ENCODE peak calls at places on chromosomes 7 and 10, in five cellular contexts. A, L, O, Z and V are unnamed samples.

GRCh38 chr7:18356195-18356645 is 139.3 kb upstream of the HDAC9 start:
- DNase-seq in A (peak), L (peak), O (no peak), Z (no peak), V (peak)

GRCh38 chr7:23593706-23594105 is 3.5 kb upstream of the CCDC126 start:
- DNase-seq in A (no peak), L (no peak), O (no peak), Z (no peak), V (no peak)

GRCh38 chr7:107898997-107899594 is 8.1 kb downstream of the DLD start:
- DNase-seq in A (no peak), L (no peak), O (no peak), Z (no peak), V (no peak)

GRCh38 chr7:22005151-22005550 is 59.5 kb upstream of the CDCA7L start:
- DNase-seq in A (no peak), L (no peak), O (no peak), Z (no peak), V (no peak)

GRCh38 chr10:14625210-14625621 is 149.5 kb downstream of the FAM107B start:
- DNase-seq in A (no peak), L (no peak), O (no peak), Z (no peak), V (no peak)

GRCh38 chr7:139426258-139427028 is 57.0 kb downstream of the KLRG2 start:
- DNase-seq in A (no peak), L (no peak), O (no peak), Z (no peak), V (no peak)

GRCh38 chr10:10233256-10233655 is 784.4 kb upstream of the CELF2 start:
- DNase-seq in A (peak), L (no peak), O (no peak), Z (no peak), V (peak)

GRCh38 chr7:108515013-108515412 is 10.9 kb downstream of the PNPLA8 start:
- DNase-seq in A (peak), L (no peak), O (no peak), Z (no peak), V (peak)

GRCh38 chr10:60663850-60664249 is 114.4 kb upstream of the CDK1 start:
- DNase-seq in A (no peak), L (no peak), O (no peak), Z (no peak), V (no peak)

GRCh38 chr7:140723002-140723401 is 26.5 kb downstream of the NDUFB2 start:
- DNase-seq in A (no peak), L (no peak), O (no peak), Z (no peak), V (no peak)

GRCh38 chr10:99921948-99922347 is 87.8 kb downstream of the DNMBP start:
- DNase-seq in A (no peak), L (no peak), O (no peak), Z (no peak), V (peak)

GRCh38 chr7:50068850-50069551 is 24.0 kb downstream of the ZPBP start:
- DNase-seq in A (no peak), L (peak), O (no peak), Z (peak), V (peak)

GRCh38 chr10:114095676-114096331 is 52.1 kb downstream of the ADRB1 start:
- DNase-seq in A (no peak), L (no peak), O (no peak), Z (no peak), V (no peak)

GRCh38 chr10:28020993-28021982 is 22.4 kb upstream of the ODAD2 start:
- DNase-seq in A (no peak), L (no peak), O (no peak), Z (no peak), V (peak)

GRCh38 chr7:130275826-130276291 is 9.2 kb downstream of the CPA2 start:
- DNase-seq in A (no peak), L (no peak), O (no peak), Z (no peak), V (no peak)

GRCh38 chr7:131692131-131692960 is 135.9 kb upstream of the PODXL start:
- DNase-seq in A (peak), L (peak), O (no peak), Z (peak), V (peak)

GRCh38 chr10:30155401-30155800 is 96.0 kb upstream of the JCAD start:
- DNase-seq in A (no peak), L (no peak), O (peak), Z (no peak), V (no peak)

GRCh38 chr7:137619181-137619580 is 227.6 kb downstream of the DGKI start:
- DNase-seq in A (no peak), L (no peak), O (no peak), Z (no peak), V (no peak)

GRCh38 chr7:133854739-133855138 is 272.4 kb upstream of the LRGUK start:
- DNase-seq in A (peak), L (peak), O (no peak), Z (no peak), V (peak)

GRCh38 chr10:79628988-79629954 is 18.5 kb downstream of the SFTPA1 start:
- DNase-seq in A (no peak), L (no peak), O (no peak), Z (no peak), V (no peak)

GRCh38 chr7:74354009-74354408 is 64.8 kb downstream of the CLIP2 start:
- DNase-seq in A (no peak), L (no peak), O (no peak), Z (no peak), V (no peak)

GRCh38 chr10:132102717-132103110 is 37.0 kb downstream of the JAKMIP3 start:
- DNase-seq in A (no peak), L (no peak), O (no peak), Z (peak), V (no peak)

GRCh38 chr7:138226001-138226476 is 149.8 kb downstream of the AKR1D1 start:
- DNase-seq in A (peak), L (no peak), O (no peak), Z (no peak), V (no peak)

GRCh38 chr7:157018997-157019591 is 8.6 kb upstream of the MNX1 start:
- DNase-seq in A (no peak), L (peak), O (no peak), Z (peak), V (no peak)

GRCh38 chr7:108613147-108613948 is 43.7 kb downstream of the DNAJB9 start:
- DNase-seq in A (peak), L (peak), O (no peak), Z (no peak), V (peak)

GRCh38 chr7:12434012-12434642 is 30.5 kb upstream of the VWDE start:
- DNase-seq in A (peak), L (peak), O (no peak), Z (no peak), V (peak)

GRCh38 chr10:21402606-21403083 is 122.8 kb downstream of the SKIDA1 start:
- DNase-seq in A (peak), L (no peak), O (no peak), Z (no peak), V (peak)

GRCh38 chr7:135095450-135095849 is 52.4 kb upstream of the TMEM140 start:
- DNase-seq in A (no peak), L (no peak), O (no peak), Z (no peak), V (no peak)

GRCh38 chr7:34044734-34045353 is 139.5 kb downstream of the BMPER start:
- DNase-seq in A (no peak), L (peak), O (no peak), Z (no peak), V (no peak)

GRCh38 chr10:26357203-26357602 is 80.9 kb upstream of the APBB1IP start:
- DNase-seq in A (no peak), L (no peak), O (no peak), Z (no peak), V (no peak)

GRCh38 chr10:22705534-22705933 is 8.8 kb downstream of the PIP4K2A start:
- DNase-seq in A (no peak), L (no peak), O (no peak), Z (no peak), V (no peak)

GRCh38 chr10:131141645-131142445 is 169.7 kb downstream of the TCERG1L start:
- DNase-seq in A (no peak), L (no peak), O (no peak), Z (no peak), V (no peak)

GRCh38 chr10:100743626-100744135 is 1.7 kb upstream of the PAX2 start:
- DNase-seq in A (peak), L (peak), O (no peak), Z (peak), V (peak)

GRCh38 chr10:927131-927530 is 4.4 kb downstream of the LARP4B start:
- DNase-seq in A (no peak), L (no peak), O (no peak), Z (peak), V (no peak)

DNA sequence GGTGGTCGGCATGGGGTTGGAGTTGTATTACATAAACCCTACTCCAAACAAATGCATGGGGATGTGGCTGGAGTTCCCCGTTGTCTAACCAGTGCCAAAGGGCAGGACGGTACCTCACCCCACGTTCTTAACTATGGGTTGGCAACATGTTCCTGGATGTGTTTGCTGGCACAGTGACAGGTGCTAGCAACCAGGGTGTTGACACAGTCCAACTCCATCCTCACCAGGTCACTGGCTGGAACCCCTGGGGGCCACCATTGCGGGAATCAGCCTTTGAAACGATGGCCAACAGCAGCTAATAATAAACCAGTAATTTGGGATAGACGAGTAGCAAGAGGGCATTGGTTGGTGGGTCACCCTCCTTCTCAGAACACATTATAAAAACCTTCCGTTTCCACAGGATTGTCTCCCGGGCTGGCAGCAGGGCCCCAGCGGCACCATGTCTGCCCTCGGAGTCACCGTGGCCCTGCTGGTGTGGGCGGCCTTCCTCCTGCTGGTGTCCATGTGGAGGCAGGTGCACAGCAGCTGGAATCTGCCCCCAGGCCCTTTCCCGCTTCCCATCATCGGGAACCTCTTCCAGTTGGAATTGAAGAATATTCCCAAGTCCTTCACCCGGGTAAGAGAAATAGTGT is at the start of gene CYP2E1:
- DNase-seq in A (no peak), L (no peak), O (no peak), Z (no peak), V (no peak)
- H3K4me3 ChIP-seq in A (peak), L (peak), O (peak), Z (peak), V (no peak)

GRCh38 chr10:121309164-121309563 is 289.1 kb downstream of the FGFR2 start:
- DNase-seq in A (no peak), L (no peak), O (no peak), Z (no peak), V (no peak)

GRCh38 chr10:121311812-121312443 is 286.3 kb downstream of the FGFR2 start:
- DNase-seq in A (no peak), L (peak), O (no peak), Z (no peak), V (no peak)

GRCh38 chr10:121312582-121312981 is 285.7 kb downstream of the FGFR2 start:
- DNase-seq in A (no peak), L (no peak), O (no peak), Z (no peak), V (no peak)

GRCh38 chr10:121308046-121308445 is 290.2 kb downstream of the FGFR2 start:
- DNase-seq in A (no peak), L (no peak), O (no peak), Z (no peak), V (no peak)

DNA sequence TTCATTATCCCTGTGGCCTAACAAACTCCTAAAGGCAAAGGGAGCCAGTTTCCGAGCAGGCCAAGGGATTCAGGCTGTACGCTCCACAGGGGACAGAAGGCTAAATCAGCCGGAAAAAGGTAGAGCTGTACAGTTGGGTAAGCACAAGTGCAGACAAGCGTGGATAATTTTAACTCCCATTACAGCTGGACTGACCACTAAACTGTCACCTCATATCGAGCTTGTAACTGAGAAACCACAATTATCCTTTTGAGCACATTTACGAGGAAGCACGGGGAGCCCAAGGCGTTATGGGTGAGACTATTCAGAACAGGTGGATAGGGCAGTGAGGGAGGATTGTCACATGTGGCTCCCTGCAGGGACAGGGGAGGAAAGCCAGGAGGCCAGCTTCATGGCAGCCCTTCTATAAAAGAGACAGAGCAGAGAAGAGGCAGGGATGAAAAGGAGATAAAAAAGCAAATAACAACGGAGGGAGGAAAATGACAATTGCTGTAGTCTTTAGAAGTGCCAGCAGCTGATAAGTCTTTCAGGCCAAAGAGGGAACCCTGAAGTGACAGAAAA is 288.0 kb downstream of the FGFR2 start:
- DNase-seq in A (no peak), L (peak), O (no peak), Z (no peak), V (no peak)
- TF ChIP-seq CTCF in A (no peak), L (no peak), O (no peak), Z (no peak), V (no peak)

GRCh38 chr7:39734605-39735004 is 111.2 kb downstream of the RALA start:
- DNase-seq in A (no peak), L (peak), O (no peak), Z (no peak), V (no peak)
- H3K4me3 ChIP-seq in A (peak), L (peak), O (peak), Z (no peak), V (peak)

GRCh38 chr7:26861050-26861449 is 3.3 kb downstream of the SKAP2 start:
- DNase-seq in A (no peak), L (no peak), O (no peak), Z (no peak), V (no peak)

GRCh38 chr7:26858229-26858568 is 6.2 kb downstream of the SKAP2 start:
- DNase-seq in A (no peak), L (peak), O (no peak), Z (no peak), V (no peak)

GRCh38 chr7:26859720-26860119 is 4.7 kb downstream of the SKAP2 start:
- DNase-seq in A (no peak), L (no peak), O (no peak), Z (no peak), V (no peak)

GRCh38 chr7:26858735-26859134 is 5.7 kb downstream of the SKAP2 start:
- DNase-seq in A (no peak), L (peak), O (no peak), Z (no peak), V (no peak)

GRCh38 chr7:26860361-26860760 is 4.0 kb downstream of the SKAP2 start:
- DNase-seq in A (peak), L (peak), O (no peak), Z (no peak), V (peak)
- TF ChIP-seq CTCF in A (no peak), L (peak), O (no peak), Z (no peak), V (no peak)

GRCh38 chr7:27158436-27159277 is 2.2 kb upstream of the HOXA7 start:
- DNase-seq in A (no peak), L (peak), O (peak), Z (peak), V (peak)
- H3K4me3 ChIP-seq in A (no peak), L (no peak), O (no peak), Z (peak), V (peak)

GRCh38 chr10:103062854-103063642 is 130.0 kb downstream of the NT5C2 start:
- DNase-seq in A (no peak), L (no peak), O (no peak), Z (no peak), V (no peak)
- TF ChIP-seq CTCF in A (no peak), L (no peak), O (peak), Z (no peak), V (no peak)

DNA sequence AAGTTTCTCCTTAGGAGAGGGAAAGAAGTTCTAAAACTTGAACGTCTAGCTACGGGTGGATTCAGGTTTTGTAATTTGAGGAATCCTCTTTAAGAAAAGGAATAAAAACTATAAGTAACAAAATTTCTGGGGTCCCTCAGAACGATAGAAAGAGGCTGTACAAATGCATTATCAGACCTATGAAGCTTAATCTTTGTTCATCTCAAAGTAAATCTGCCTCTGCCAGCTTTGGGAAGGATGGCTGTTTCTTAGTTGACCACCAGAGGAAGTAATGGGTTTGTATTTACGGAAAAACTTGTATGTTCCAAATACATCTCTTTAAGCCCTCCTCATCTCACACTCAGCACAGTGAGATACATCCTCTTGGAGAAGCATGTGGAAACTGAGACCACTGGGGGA is 864 bp downstream of the PSTK start:
- DNase-seq in A (peak), L (peak), O (no peak), Z (no peak), V (peak)
- H3K4me3 ChIP-seq in A (peak), L (peak), O (peak), Z (peak), V (peak)

GRCh38 chr7:100389437-100390088 is 16.3 kb downstream of the PILRA start:
- DNase-seq in A (no peak), L (no peak), O (no peak), Z (no peak), V (no peak)

GRCh38 chr7:100386940-100387339 is 13.7 kb downstream of the PILRA start:
- DNase-seq in A (no peak), L (no peak), O (no peak), Z (no peak), V (no peak)

GRCh38 chr7:100393233-100393905 is 20.1 kb downstream of the PILRA start:
- DNase-seq in A (no peak), L (no peak), O (no peak), Z (no peak), V (no peak)

GRCh38 chr7:100394077-100394476 is 20.8 kb downstream of the PILRA start:
- DNase-seq in A (no peak), L (no peak), O (no peak), Z (no peak), V (no peak)

GRCh38 chr7:100390286-100391028 is 17.2 kb downstream of the PILRA start:
- DNase-seq in A (no peak), L (no peak), O (no peak), Z (no peak), V (no peak)
- TF ChIP-seq CTCF in A (no peak), L (no peak), O (no peak), Z (no peak), V (no peak)